ENCODE peak calls at places on chromosomes 13 and 19, in nine cellular contexts. One of them, this sample, is unnamed.
A peak's percentile ranks its signal among the peaks of the same experiment; 100 is the strongest.

GRCh38 chr13:41942462-41943094 is 18.3 kb downstream of the VWA8 start:
- DNase-seq in neural progenitor cell: peak; percentile 72
- DNase-seq in breast epithelium: no peak
- DNase-seq in ascending aorta: no peak
- DNase-seq in effector memory CD4-positive, alpha-beta T cell: no peak
- DNase-seq in adrenal gland: no peak
- DNase-seq in body of pancreas: no peak
- DNase-seq in OCI-LY7: peak; percentile 13
- DNase-seq in dorsolateral prefrontal cortex: no peak
- DNase-seq in this sample: peak; percentile 64

GRCh38 chr13:40101708-40102359 is 446.4 kb downstream of the COG6 start:
- DNase-seq in body of pancreas: no peak
- DNase-seq in adrenal gland: no peak
- DNase-seq in OCI-LY7: peak; percentile 74
- DNase-seq in breast epithelium: no peak
- DNase-seq in effector memory CD4-positive, alpha-beta T cell: no peak
- DNase-seq in ascending aorta: no peak
- DNase-seq in dorsolateral prefrontal cortex: no peak
- DNase-seq in neural progenitor cell: no peak
- DNase-seq in this sample: no peak

GRCh38 chr13:88704600-88705275 is 1033.6 kb downstream of the SLITRK5 start:
- DNase-seq in breast epithelium: no peak
- DNase-seq in dorsolateral prefrontal cortex: no peak
- DNase-seq in effector memory CD4-positive, alpha-beta T cell: no peak
- DNase-seq in ascending aorta: no peak
- DNase-seq in OCI-LY7: no peak
- DNase-seq in adrenal gland: no peak
- DNase-seq in body of pancreas: no peak
- DNase-seq in neural progenitor cell: no peak
- DNase-seq in this sample: no peak

GRCh38 chr13:110397445-110397844 is 90.4 kb downstream of the COL4A2 start:
- DNase-seq in OCI-LY7: no peak
- DNase-seq in effector memory CD4-positive, alpha-beta T cell: no peak
- DNase-seq in ascending aorta: peak; percentile 78
- DNase-seq in breast epithelium: peak; percentile 50
- DNase-seq in dorsolateral prefrontal cortex: no peak
- DNase-seq in neural progenitor cell: no peak
- DNase-seq in body of pancreas: no peak
- DNase-seq in adrenal gland: peak; percentile 48
- DNase-seq in this sample: peak; percentile 93

GRCh38 chr13:111480976-111481375 is 160.5 kb downstream of the TEX29 start:
- DNase-seq in dorsolateral prefrontal cortex: no peak
- DNase-seq in adrenal gland: no peak
- DNase-seq in breast epithelium: no peak
- DNase-seq in neural progenitor cell: no peak
- DNase-seq in ascending aorta: no peak
- DNase-seq in effector memory CD4-positive, alpha-beta T cell: no peak
- DNase-seq in body of pancreas: peak; percentile 37
- DNase-seq in OCI-LY7: no peak
- DNase-seq in this sample: no peak

GRCh38 chr19:7115721-7116120 is 46.2 kb downstream of the ZNF557 start:
- DNase-seq in dorsolateral prefrontal cortex: peak; percentile 77
- DNase-seq in OCI-LY7: no peak
- DNase-seq in ascending aorta: no peak
- DNase-seq in effector memory CD4-positive, alpha-beta T cell: no peak
- DNase-seq in adrenal gland: no peak
- DNase-seq in breast epithelium: peak; percentile 32
- DNase-seq in neural progenitor cell: no peak
- DNase-seq in body of pancreas: no peak
- DNase-seq in this sample: no peak

GRCh38 chr13:84431646-84432045 is 549.4 kb upstream of the SLITRK1 start:
- DNase-seq in OCI-LY7: no peak
- DNase-seq in ascending aorta: no peak
- DNase-seq in effector memory CD4-positive, alpha-beta T cell: no peak
- DNase-seq in dorsolateral prefrontal cortex: no peak
- DNase-seq in adrenal gland: no peak
- DNase-seq in body of pancreas: no peak
- DNase-seq in breast epithelium: no peak
- DNase-seq in neural progenitor cell: no peak
- DNase-seq in this sample: peak; percentile 48

GRCh38 chr19:50203281-50204080 is at the start of gene MYH14:
- DNase-seq in OCI-LY7: no peak
- DNase-seq in breast epithelium: peak; percentile 95
- DNase-seq in adrenal gland: peak; percentile 68
- DNase-seq in neural progenitor cell: peak; percentile 97
- DNase-seq in body of pancreas: peak; percentile 98
- DNase-seq in ascending aorta: peak; percentile 93
- DNase-seq in effector memory CD4-positive, alpha-beta T cell: no peak
- DNase-seq in dorsolateral prefrontal cortex: peak; percentile 95
- DNase-seq in this sample: peak; percentile 34

DNA sequence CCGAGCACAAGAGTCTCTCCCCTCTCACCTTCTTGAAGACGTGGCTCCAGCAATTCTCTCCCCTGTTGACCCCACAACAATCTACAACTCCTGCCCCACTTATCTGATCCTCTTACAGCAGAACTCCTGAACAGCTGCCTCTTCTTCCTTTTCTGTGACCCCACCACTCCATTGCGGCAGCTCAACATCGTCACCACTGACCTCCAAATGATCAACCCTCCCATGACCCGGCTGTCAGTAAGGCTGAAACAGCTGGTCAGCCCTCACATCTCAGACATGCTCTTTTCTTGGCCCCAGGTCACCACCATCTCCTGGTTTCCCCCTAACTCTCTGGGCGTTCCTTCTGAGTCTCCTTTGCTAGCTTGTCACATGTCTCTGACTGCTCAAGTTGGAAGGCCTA is 1.8 kb downstream of the EXOSC5 start:
- DNase-seq in breast epithelium: no peak
- DNase-seq in ascending aorta: no peak
- DNase-seq in effector memory CD4-positive, alpha-beta T cell: no peak
- DNase-seq in body of pancreas: no peak
- DNase-seq in OCI-LY7: no peak
- DNase-seq in neural progenitor cell: no peak
- DNase-seq in dorsolateral prefrontal cortex: no peak
- DNase-seq in adrenal gland: no peak
- DNase-seq in this sample: no peak
- H3K4me3 ChIP-seq in breast epithelium: no peak overlapping the region
- H3K4me3 ChIP-seq in ascending aorta: no peak overlapping the region
- H3K4me3 ChIP-seq in effector memory CD4-positive, alpha-beta T cell: no peak overlapping the region
- H3K4me3 ChIP-seq in body of pancreas: no peak overlapping the region
- H3K4me3 ChIP-seq in OCI-LY7: peak overlapping the region; percentile 96
- H3K4me3 ChIP-seq in neural progenitor cell: no peak overlapping the region
- H3K4me3 ChIP-seq in dorsolateral prefrontal cortex: no peak overlapping the region
- H3K4me3 ChIP-seq in adrenal gland: no peak overlapping the region
- H3K4me3 ChIP-seq in this sample: no peak overlapping the region

DNA sequence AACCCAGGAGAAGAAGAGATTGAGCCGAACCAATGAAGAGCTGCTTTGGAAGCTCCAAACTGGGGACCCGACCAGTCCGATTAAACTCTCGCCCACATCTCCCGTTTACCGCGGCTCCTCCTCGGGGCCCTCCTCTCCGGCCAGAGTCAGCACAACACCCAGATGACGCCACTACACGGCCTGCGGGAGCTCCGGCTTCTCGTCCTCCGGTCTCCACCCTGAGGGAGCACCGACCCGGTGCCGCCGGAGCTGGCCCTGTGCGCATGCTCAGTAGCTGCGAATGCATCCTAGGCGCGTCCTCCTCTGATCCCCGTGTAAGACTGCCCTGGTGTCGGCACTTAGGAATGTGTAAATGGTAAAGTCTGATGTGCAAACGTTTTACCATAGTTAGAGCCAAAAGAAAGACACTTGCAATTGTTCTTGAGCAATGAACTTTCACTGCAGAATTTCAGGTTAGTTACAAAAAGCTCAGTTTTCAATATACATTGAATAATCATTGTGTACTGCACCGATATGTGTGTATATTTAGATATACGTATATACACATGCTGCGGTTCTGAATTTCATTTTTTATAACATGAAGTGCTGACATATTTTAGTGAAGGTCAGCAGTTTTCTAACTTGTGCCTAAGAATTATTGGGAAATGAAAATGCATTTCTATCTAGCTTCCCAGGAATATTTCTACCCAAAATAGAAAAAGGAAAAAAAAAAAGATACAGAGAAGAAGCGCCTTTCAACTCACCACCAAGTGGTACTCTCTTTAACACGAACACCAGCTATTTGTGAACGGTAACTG is 92.2 kb downstream of the SLC7A1 start:
- DNase-seq in ascending aorta: no peak
- DNase-seq in body of pancreas: no peak
- DNase-seq in OCI-LY7: no peak
- DNase-seq in adrenal gland: no peak
- DNase-seq in dorsolateral prefrontal cortex: no peak
- DNase-seq in breast epithelium: no peak
- DNase-seq in neural progenitor cell: peak; percentile 58
- DNase-seq in effector memory CD4-positive, alpha-beta T cell: no peak
- DNase-seq in this sample: peak; percentile 52
- H3K4me3 ChIP-seq in ascending aorta: no peak overlapping the region
- H3K4me3 ChIP-seq in body of pancreas: no peak overlapping the region
- H3K4me3 ChIP-seq in OCI-LY7: no peak overlapping the region
- H3K4me3 ChIP-seq in adrenal gland: no peak overlapping the region
- H3K4me3 ChIP-seq in dorsolateral prefrontal cortex: peak overlapping the region; percentile 40
- H3K4me3 ChIP-seq in breast epithelium: peak overlapping the region; percentile 23
- H3K4me3 ChIP-seq in neural progenitor cell: no peak overlapping the region
- H3K4me3 ChIP-seq in effector memory CD4-positive, alpha-beta T cell: no peak overlapping the region
- H3K4me3 ChIP-seq in this sample: peak overlapping the region; percentile 17

GRCh38 chr19:458091-459042 is 2.5 kb downstream of the SHC2 start:
- DNase-seq in effector memory CD4-positive, alpha-beta T cell: no peak
- DNase-seq in neural progenitor cell: no peak
- DNase-seq in ascending aorta: no peak
- DNase-seq in body of pancreas: no peak
- DNase-seq in dorsolateral prefrontal cortex: no peak
- DNase-seq in adrenal gland: no peak
- DNase-seq in breast epithelium: no peak
- DNase-seq in OCI-LY7: no peak
- DNase-seq in this sample: no peak

GRCh38 chr19:461664-462551 is 1.1 kb upstream of the SHC2 start:
- DNase-seq in ascending aorta: no peak
- DNase-seq in dorsolateral prefrontal cortex: peak; percentile 68
- DNase-seq in adrenal gland: peak; percentile 70
- DNase-seq in neural progenitor cell: peak; percentile 81
- DNase-seq in effector memory CD4-positive, alpha-beta T cell: no peak
- DNase-seq in OCI-LY7: no peak
- DNase-seq in breast epithelium: peak; percentile 31
- DNase-seq in body of pancreas: peak; percentile 93
- DNase-seq in this sample: no peak

GRCh38 chr19:457636-458035 is 3.2 kb downstream of the SHC2 start:
- DNase-seq in breast epithelium: no peak
- DNase-seq in OCI-LY7: no peak
- DNase-seq in adrenal gland: no peak
- DNase-seq in body of pancreas: no peak
- DNase-seq in ascending aorta: no peak
- DNase-seq in neural progenitor cell: no peak
- DNase-seq in effector memory CD4-positive, alpha-beta T cell: no peak
- DNase-seq in dorsolateral prefrontal cortex: no peak
- DNase-seq in this sample: no peak

GRCh38 chr19:460877-461609 is at the start of gene SHC2:
- DNase-seq in neural progenitor cell: peak; percentile 70
- DNase-seq in breast epithelium: no peak
- DNase-seq in effector memory CD4-positive, alpha-beta T cell: no peak
- DNase-seq in ascending aorta: no peak
- DNase-seq in adrenal gland: peak; percentile 50
- DNase-seq in dorsolateral prefrontal cortex: no peak
- DNase-seq in OCI-LY7: no peak
- DNase-seq in body of pancreas: peak; percentile 78
- DNase-seq in this sample: no peak

DNA sequence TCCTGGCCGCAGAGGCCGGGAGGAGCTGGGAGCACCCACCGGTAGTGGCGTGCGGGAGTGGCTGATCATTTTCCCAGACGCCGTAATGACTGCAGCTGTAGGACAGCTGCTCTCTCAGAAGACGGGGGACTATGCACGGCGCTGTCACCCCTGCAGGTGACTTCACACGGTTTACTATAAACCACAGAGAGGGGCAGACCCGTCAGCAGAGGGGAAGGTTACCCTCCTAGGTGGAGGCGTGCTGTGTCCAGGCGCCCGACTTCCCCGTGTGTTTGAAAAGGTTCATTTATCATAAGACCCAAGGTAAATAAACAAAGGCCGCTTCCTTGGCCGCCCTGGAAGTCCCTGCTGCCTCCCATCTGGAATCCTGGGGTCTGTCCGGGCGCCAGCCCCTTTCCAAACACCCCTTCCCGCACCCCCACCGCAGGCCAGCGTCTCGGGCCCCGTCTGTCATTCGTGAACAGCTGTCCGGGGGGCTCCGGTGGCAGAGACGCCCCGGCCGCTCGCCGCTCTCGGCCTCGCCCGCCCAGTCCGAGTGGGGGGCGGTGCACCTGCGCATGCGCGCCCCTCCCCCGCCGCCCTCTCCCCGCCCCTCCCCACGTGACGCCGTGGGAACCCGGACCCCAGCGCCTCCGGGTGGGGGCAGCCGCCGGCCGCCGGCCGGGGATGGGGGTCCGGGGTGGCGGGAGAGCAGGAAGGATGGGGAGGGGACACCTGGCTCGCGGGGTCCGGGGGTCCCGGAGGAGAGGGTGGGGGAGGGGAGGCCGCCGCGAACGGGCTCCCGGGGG is 915 bp downstream of the SHC2 start:
- DNase-seq in dorsolateral prefrontal cortex: peak; percentile 73
- DNase-seq in body of pancreas: peak; percentile 83
- DNase-seq in OCI-LY7: no peak
- DNase-seq in adrenal gland: peak; percentile 67
- DNase-seq in breast epithelium: peak; percentile 38
- DNase-seq in ascending aorta: no peak
- DNase-seq in effector memory CD4-positive, alpha-beta T cell: no peak
- DNase-seq in neural progenitor cell: peak; percentile 82
- DNase-seq in this sample: no peak
- H3K4me3 ChIP-seq in dorsolateral prefrontal cortex: peak overlapping the region; percentile 85
- H3K4me3 ChIP-seq in body of pancreas: peak overlapping the region; percentile 94
- H3K4me3 ChIP-seq in OCI-LY7: no peak overlapping the region
- H3K4me3 ChIP-seq in adrenal gland: peak overlapping the region; percentile 22
- H3K4me3 ChIP-seq in breast epithelium: peak overlapping the region; percentile 76
- H3K4me3 ChIP-seq in ascending aorta: peak overlapping the region; percentile 65
- H3K4me3 ChIP-seq in effector memory CD4-positive, alpha-beta T cell: peak overlapping the region; percentile 39
- H3K4me3 ChIP-seq in neural progenitor cell: peak overlapping the region; percentile 55
- H3K4me3 ChIP-seq in this sample: peak overlapping the region; percentile 31

GRCh38 chr19:4374451-4375163 is 25.7 kb downstream of the SH3GL1 start:
- DNase-seq in ascending aorta: peak; percentile 95
- DNase-seq in body of pancreas: peak; percentile 59
- DNase-seq in dorsolateral prefrontal cortex: no peak
- DNase-seq in breast epithelium: no peak
- DNase-seq in adrenal gland: peak; percentile 91
- DNase-seq in neural progenitor cell: no peak
- DNase-seq in effector memory CD4-positive, alpha-beta T cell: no peak
- DNase-seq in OCI-LY7: no peak
- DNase-seq in this sample: peak; percentile 96

GRCh38 chr19:4373601-4374441 is 26.5 kb downstream of the SH3GL1 start:
- DNase-seq in breast epithelium: no peak
- DNase-seq in neural progenitor cell: no peak
- DNase-seq in body of pancreas: no peak
- DNase-seq in dorsolateral prefrontal cortex: peak; percentile 69
- DNase-seq in adrenal gland: peak; percentile 59
- DNase-seq in ascending aorta: peak; percentile 82
- DNase-seq in OCI-LY7: no peak
- DNase-seq in effector memory CD4-positive, alpha-beta T cell: no peak
- DNase-seq in this sample: peak; percentile 50

GRCh38 chr19:4375620-4376228 is 24.6 kb downstream of the SH3GL1 start:
- DNase-seq in ascending aorta: peak; percentile 82
- DNase-seq in effector memory CD4-positive, alpha-beta T cell: no peak
- DNase-seq in dorsolateral prefrontal cortex: peak; percentile 70
- DNase-seq in body of pancreas: peak; percentile 69
- DNase-seq in adrenal gland: peak; percentile 29
- DNase-seq in OCI-LY7: peak; percentile 72
- DNase-seq in neural progenitor cell: peak; percentile 74
- DNase-seq in breast epithelium: no peak
- DNase-seq in this sample: peak; percentile 84

GRCh38 chr19:4376245-4376990 is 23.9 kb downstream of the SH3GL1 start:
- DNase-seq in breast epithelium: no peak
- DNase-seq in adrenal gland: peak; percentile 17
- DNase-seq in effector memory CD4-positive, alpha-beta T cell: no peak
- DNase-seq in body of pancreas: no peak
- DNase-seq in OCI-LY7: no peak
- DNase-seq in dorsolateral prefrontal cortex: peak; percentile 32
- DNase-seq in ascending aorta: no peak
- DNase-seq in neural progenitor cell: no peak
- DNase-seq in this sample: no peak

DNA sequence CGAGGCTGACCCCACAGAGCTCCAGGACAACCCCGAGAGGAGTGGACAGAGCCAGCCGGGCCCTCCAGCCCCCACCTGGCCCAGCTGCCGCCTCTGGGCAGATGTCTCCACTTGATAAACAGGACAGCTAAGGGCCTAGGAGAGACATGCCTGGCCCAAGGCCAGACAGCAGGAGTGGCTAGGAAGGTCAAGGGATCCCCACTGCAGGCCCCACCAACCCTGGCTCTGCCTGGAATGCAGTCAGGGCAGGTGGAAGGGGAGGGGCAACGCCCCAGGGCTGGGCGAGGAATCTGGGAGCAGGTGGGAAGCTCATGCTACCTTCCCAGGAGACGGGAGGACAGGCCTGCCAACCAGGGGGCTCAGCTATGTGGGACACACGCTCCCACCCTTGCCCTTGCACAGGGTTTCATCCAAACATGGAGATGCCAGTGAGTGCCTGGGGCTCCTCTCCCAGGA is 25.2 kb downstream of the SH3GL1 start:
- DNase-seq in dorsolateral prefrontal cortex: no peak
- DNase-seq in effector memory CD4-positive, alpha-beta T cell: no peak
- DNase-seq in breast epithelium: no peak
- DNase-seq in neural progenitor cell: no peak
- DNase-seq in body of pancreas: peak; percentile 77
- DNase-seq in adrenal gland: peak; percentile 42
- DNase-seq in OCI-LY7: no peak
- DNase-seq in ascending aorta: no peak
- DNase-seq in this sample: no peak
- H3K4me3 ChIP-seq in dorsolateral prefrontal cortex: no peak overlapping the region
- H3K4me3 ChIP-seq in effector memory CD4-positive, alpha-beta T cell: no peak overlapping the region
- H3K4me3 ChIP-seq in breast epithelium: no peak overlapping the region
- H3K4me3 ChIP-seq in neural progenitor cell: no peak overlapping the region
- H3K4me3 ChIP-seq in body of pancreas: no peak overlapping the region
- H3K4me3 ChIP-seq in adrenal gland: no peak overlapping the region
- H3K4me3 ChIP-seq in OCI-LY7: peak overlapping the region; percentile 34
- H3K4me3 ChIP-seq in ascending aorta: peak overlapping the region; percentile 5
- H3K4me3 ChIP-seq in this sample: no peak overlapping the region

This sample was measured in fibroblast of mammary gland.